ENCODE peak calls at places on chromosomes 5 and 9, in nine cellular contexts. V is Caco-2, N is heart right ventricle, C is neural crest cell, F is A673, B is CD14-positive monocyte, D is foreskin fibroblast, M is GM12865, L is neural progenitor cell. U is an unnamed sample.

GRCh38 chr9:12771891-12772290 is 2.9 kb upstream of the LURAP1L start:
- DNase-seq in C (no peak), M (no peak), L (no peak), V (no peak), N (no peak), F (no peak), B (no peak), D (peak), U (no peak)

GRCh38 chr5:422323-423232 is 20.4 kb upstream of the EXOC3 start:
- DNase-seq in D (no peak), V (no peak), B (no peak), C (no peak), M (no peak), L (no peak), N (no peak), F (no peak), U (no peak)

GRCh38 chr5:93257616-93258015 is 323.4 kb downstream of the NR2F1-AS1 start:
- DNase-seq in C (no peak), D (peak), B (no peak), F (no peak), L (no peak), V (no peak), M (no peak), N (no peak), U (no peak)

GRCh38 chr5:178589180-178590140 is 733 bp downstream of the COL23A1 start:
- DNase-seq in L (peak), M (no peak), D (peak), F (peak), B (no peak), V (no peak), N (no peak), C (peak), U (no peak)

GRCh38 chr5:93665649-93666048 is 75.8 kb downstream of the POU5F2 start:
- DNase-seq in B (no peak), C (no peak), L (no peak), V (no peak), D (no peak), M (no peak), N (no peak), F (no peak), U (no peak)

GRCh38 chr9:100472725-100473261 is at the start of gene TMEFF1:
- DNase-seq in B (no peak), L (peak), D (peak), C (peak), F (peak), M (peak), V (peak), N (no peak), U (peak)

GRCh38 chr5:145925803-145926202 is 10.6 kb upstream of the SH3RF2 start:
- DNase-seq in L (no peak), B (no peak), M (no peak), F (peak), V (no peak), C (no peak), D (peak), N (no peak), U (no peak)

GRCh38 chr5:170393958-170394357 is 4.8 kb upstream of the KCNMB1 start:
- DNase-seq in N (no peak), C (no peak), B (no peak), V (no peak), L (no peak), D (no peak), F (peak), M (no peak), U (no peak)

GRCh38 chr5:34474573-34475021 is 181.5 kb upstream of the RAI14 start:
- DNase-seq in L (peak), D (peak), N (no peak), M (peak), B (no peak), V (no peak), F (peak), C (no peak), U (peak)

GRCh38 chr5:23012842-23013241 is 159.7 kb upstream of the CDH12 start:
- DNase-seq in N (no peak), B (no peak), V (no peak), L (no peak), F (no peak), D (no peak), C (no peak), M (no peak), U (no peak)

GRCh38 chr9:134889386-134890214 is 9.0 kb downstream of the FCN2 start:
- DNase-seq in D (no peak), L (no peak), F (no peak), V (no peak), N (no peak), C (no peak), B (no peak), M (no peak), U (no peak)

GRCh38 chr5:179868541-179868940 is 9.9 kb upstream of the MRNIP start:
- DNase-seq in F (no peak), L (no peak), M (no peak), B (peak), D (no peak), C (no peak), N (no peak), V (no peak), U (no peak)

GRCh38 chr9:70080481-70081119 is 37.0 kb downstream of the MAMDC2 start:
- DNase-seq in L (no peak), C (no peak), V (no peak), M (no peak), N (peak), B (no peak), D (peak), F (no peak), U (no peak)

GRCh38 chr5:103624035-103624461 is 61.5 kb upstream of the NUDT12 start:
- DNase-seq in M (no peak), B (no peak), F (no peak), L (no peak), D (peak), C (no peak), V (no peak), N (no peak), U (no peak)

GRCh38 chr9:21674894-21675293 is 127.5 kb upstream of the MTAP start:
- DNase-seq in B (no peak), F (no peak), M (no peak), V (no peak), L (no peak), C (no peak), N (no peak), D (peak), U (no peak)

GRCh38 chr5:170434953-170435605 is 45.9 kb upstream of the KCNMB1 start:
- DNase-seq in N (peak), C (peak), M (peak), B (peak), L (peak), V (no peak), D (peak), F (peak), U (peak)

DNA sequence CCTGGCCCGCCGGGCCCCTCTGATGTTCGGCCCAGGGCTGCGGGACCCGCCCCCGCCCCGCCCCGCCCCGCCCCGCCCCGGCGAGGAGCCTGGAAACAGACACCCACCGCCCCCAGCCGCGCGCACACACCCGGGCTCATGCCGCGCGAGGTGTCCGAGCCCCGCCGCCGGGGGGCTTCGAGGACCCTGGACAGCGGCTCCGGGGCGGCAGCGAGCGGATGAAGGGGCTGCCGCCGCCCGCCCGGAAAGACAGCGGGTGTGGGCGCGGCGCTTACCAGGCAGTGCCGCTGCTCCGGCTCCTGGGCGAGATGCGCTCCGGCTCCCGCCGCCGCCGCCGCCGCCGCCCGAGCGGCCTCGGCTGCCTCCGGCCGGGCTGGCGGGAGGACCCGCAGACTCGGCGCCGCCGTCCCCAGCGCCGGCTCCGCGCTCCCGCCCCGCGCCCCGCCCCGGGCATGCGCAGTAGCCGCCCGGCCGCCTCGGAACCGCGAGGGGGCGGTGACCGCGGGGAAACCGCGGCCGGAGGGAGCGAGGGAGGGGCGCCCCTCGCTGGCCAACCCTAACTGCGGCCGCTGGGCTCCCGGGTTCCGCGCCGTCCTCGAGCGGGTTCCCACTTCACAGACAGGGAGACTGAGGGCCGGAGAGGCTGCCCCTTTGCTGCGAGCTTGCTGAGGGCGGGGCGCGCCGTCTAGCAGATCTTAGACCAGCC is at the start of gene GPRIN1:
- DNase-seq in D (peak), F (peak), M (peak), B (no peak), L (peak), N (peak), V (no peak), C (peak), U (peak)
- TF ChIP-seq CTCF in D (peak), F (peak), M (peak), B (no peak), L (peak), N (no peak), V (no peak), C (peak), U (peak)

DNA sequence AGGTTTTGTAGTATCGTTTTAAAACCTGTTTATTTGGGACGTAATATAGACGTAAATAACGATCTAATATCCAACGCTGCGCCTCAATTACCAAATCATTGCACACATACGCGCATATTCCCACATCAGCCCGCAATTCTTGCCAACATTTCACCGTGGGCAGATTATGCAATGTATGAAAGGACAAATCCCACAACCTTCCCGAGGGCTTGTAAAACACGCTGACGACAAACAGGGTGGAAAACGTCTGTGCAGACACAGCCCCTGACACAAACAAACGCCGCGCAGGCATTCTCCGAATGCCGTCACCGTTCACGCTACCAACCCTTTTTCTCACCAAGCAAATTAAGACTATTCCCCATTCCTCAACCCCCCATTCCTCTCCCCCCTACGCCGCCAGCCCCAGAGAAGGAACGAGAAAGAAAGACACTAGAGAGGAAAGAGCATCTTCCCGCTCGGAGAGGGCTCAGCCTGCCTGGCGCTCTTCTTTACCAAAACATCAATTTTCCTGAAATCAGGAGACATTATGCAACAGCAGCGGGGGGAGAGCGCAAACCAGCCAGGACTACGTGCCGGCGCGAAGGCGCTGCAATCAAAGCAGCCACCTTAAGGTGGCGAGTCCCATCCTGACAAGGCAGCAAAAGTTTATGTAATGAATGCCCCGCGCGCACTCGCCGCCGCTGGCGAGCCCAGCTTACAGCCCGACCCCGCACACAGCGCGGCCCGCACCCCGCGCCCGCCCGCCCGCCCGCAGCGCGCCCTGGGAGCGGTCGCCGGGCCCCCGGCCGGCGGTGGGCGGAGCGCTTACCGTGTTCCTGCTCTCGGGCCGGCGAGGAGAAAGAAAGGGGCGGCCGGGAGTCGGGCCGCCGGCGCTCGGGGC is 560 bp downstream of the NFIL3 start:
- DNase-seq in M (peak), N (peak), C (peak), L (peak), B (no peak), F (peak), V (peak), D (peak), U (peak)
- TF ChIP-seq CTCF in M (peak), N (peak), C (peak), L (peak), B (no peak), F (peak), V (no peak), D (peak), U (no peak)

DNA sequence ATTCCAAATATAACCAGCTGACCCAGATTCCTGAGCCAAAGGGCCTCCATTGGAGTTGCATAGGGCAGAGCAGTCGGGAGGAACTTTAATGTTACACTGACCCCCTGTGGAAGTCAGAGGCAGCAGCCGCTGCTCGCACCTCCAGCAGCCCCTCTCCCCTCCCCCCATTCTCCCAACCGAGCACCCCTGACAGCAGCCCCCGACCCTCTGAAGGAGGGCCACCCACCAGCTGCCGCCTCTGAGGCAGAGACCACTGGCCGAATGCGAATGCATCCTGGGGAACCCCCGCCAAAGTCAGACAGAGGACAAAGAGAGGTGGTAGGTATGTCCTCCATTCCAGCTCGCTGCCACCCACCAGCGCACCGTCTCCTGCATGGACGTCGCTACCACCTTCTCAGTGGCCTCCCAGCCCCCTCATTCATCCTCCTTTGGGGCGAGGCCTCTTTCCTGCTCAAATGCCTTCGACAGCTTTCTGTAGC is 231.0 kb downstream of the CDK5RAP2 start:
- DNase-seq in N (peak), F (peak), V (peak), B (no peak), L (peak), D (peak), C (peak), M (peak), U (peak)
- TF ChIP-seq CTCF in N (peak), F (peak), V (peak), B (peak), L (peak), D (peak), C (peak), M (peak), U (peak)

DNA sequence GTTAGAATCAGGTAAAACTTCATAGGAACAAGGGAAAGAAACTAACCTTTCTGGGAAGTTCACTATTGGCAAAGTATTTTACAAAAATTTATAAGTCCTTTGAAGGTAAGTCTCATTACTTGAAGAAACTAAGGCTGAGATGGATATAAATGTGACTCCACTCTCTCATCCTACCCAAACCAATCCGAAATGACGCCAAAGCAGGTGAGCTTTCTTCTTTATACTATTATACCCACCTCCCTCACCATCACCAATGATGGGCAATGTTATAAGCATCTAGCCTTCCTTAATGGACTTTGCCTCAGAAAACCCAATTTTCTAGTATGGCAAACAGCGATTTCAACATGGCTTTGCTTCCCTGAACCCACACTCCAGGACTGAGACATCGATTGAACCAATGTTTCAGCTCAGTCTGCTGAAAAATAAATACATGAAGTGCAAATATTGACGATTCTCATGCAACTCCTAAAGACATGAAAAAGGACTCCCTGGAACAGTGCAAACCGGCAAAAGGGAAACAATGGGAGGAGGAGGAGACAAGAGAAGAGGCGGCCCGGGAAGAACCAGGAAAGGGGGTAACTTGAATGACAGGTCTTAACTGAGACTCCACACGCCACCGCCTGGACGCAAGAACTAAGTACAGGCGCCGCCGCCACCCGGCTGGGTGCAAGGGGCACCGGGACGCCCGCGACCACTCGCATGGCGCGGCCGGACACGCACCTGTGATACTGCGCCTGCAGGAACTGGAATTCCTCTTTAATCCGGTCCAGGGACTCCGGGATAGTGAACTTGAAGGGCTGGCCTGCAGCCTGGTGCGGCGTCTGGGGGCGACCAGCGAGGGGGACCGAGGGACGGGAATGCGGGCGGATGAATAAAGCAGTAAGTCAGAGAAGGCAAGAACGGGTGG is 2.5 kb downstream of the TLE1 start:
- DNase-seq in M (peak), L (peak), V (peak), B (no peak), C (peak), F (peak), D (peak), N (peak), U (peak)
- TF ChIP-seq CTCF in M (peak), L (peak), V (peak), B (peak), C (peak), F (peak), D (peak), N (peak), U (peak)

GRCh38 chr5:115262405-115263247 is at the start of gene PGGT1B:
- DNase-seq in C (peak), D (peak), L (peak), V (peak), M (peak), B (peak), N (peak), F (peak), U (peak)
- TF ChIP-seq CTCF in C (no peak), D (no peak), L (no peak), V (no peak), M (no peak), B (no peak), N (no peak), F (no peak), U (no peak)